ENCODE peak calls at places on chromosomes 4 and X, in five cellular contexts. One of them, this sample, is unnamed.

GRCh38 chr4:15368906-15369305 is 58.9 kb upstream of the C1QTNF7 start:
- DNase-seq in mesothelial cell of epicardium: no peak
- DNase-seq in mammary epithelial cell: peak
- DNase-seq in NCI-H748 treated with DMSO at 0.1 percent for 48 hours: no peak
- DNase-seq in mesendoderm: no peak
- DNase-seq in this sample: peak

GRCh38 chr4:129515356-129515755 is 419.4 kb downstream of the C4orf33 start:
- DNase-seq in NCI-H748 treated with DMSO at 0.1 percent for 48 hours: no peak
- DNase-seq in mesendoderm: no peak
- DNase-seq in mesothelial cell of epicardium: no peak
- DNase-seq in mammary epithelial cell: no peak
- DNase-seq in this sample: no peak

GRCh38 chr4:110071466-110071865 is 126.9 kb downstream of the ELOVL6 start:
- DNase-seq in mesothelial cell of epicardium: no peak
- DNase-seq in mammary epithelial cell: no peak
- DNase-seq in mesendoderm: peak
- DNase-seq in NCI-H748 treated with DMSO at 0.1 percent for 48 hours: no peak
- DNase-seq in this sample: no peak

GRCh38 chr4:139609647-139610046 is 53.6 kb upstream of the SETD7 start:
- DNase-seq in NCI-H748 treated with DMSO at 0.1 percent for 48 hours: no peak
- DNase-seq in mesothelial cell of epicardium: no peak
- DNase-seq in mesendoderm: no peak
- DNase-seq in mammary epithelial cell: peak
- DNase-seq in this sample: no peak

GRCh38 chr4:125085-125820 is 952 bp downstream of the ZNF718 start:
- DNase-seq in mesendoderm: peak
- DNase-seq in NCI-H748 treated with DMSO at 0.1 percent for 48 hours: no peak
- DNase-seq in mesothelial cell of epicardium: no peak
- DNase-seq in mammary epithelial cell: peak
- DNase-seq in this sample: peak

GRCh38 chr4:185914583-185915199 is 102.7 kb upstream of the SORBS2 start:
- DNase-seq in mesothelial cell of epicardium: no peak
- DNase-seq in NCI-H748 treated with DMSO at 0.1 percent for 48 hours: no peak
- DNase-seq in mammary epithelial cell: no peak
- DNase-seq in mesendoderm: no peak
- DNase-seq in this sample: no peak

GRCh38 chr4:6371271-6371670 is 101.1 kb downstream of the PPP2R2C start:
- DNase-seq in mesothelial cell of epicardium: no peak
- DNase-seq in NCI-H748 treated with DMSO at 0.1 percent for 48 hours: no peak
- DNase-seq in mammary epithelial cell: no peak
- DNase-seq in mesendoderm: no peak
- DNase-seq in this sample: no peak

GRCh38 chr4:122733805-122734155 is 1.3 kb downstream of the BBS12 start:
- DNase-seq in mesothelial cell of epicardium: no peak
- DNase-seq in NCI-H748 treated with DMSO at 0.1 percent for 48 hours: no peak
- DNase-seq in mesendoderm: no peak
- DNase-seq in mammary epithelial cell: no peak
- DNase-seq in this sample: no peak

GRCh38 chrX:15405846-15406245 is 21.6 kb upstream of the VEGFD start:
- DNase-seq in mesendoderm: no peak
- DNase-seq in NCI-H748 treated with DMSO at 0.1 percent for 48 hours: no peak
- DNase-seq in mesothelial cell of epicardium: no peak
- DNase-seq in mammary epithelial cell: no peak
- DNase-seq in this sample: no peak

GRCh38 chrX:139596068-139596467 is 65.5 kb downstream of the F9 start:
- DNase-seq in mesendoderm: peak
- DNase-seq in NCI-H748 treated with DMSO at 0.1 percent for 48 hours: no peak
- DNase-seq in mesothelial cell of epicardium: no peak
- DNase-seq in mammary epithelial cell: no peak
- DNase-seq in this sample: no peak

GRCh38 chr4:76298227-76298626 is 8.3 kb upstream of the STBD1 start:
- DNase-seq in mesendoderm: no peak
- DNase-seq in NCI-H748 treated with DMSO at 0.1 percent for 48 hours: no peak
- DNase-seq in mesothelial cell of epicardium: no peak
- DNase-seq in mammary epithelial cell: no peak
- DNase-seq in this sample: no peak